ENCODE peak calls at places on chromosomes 11 and 22, in six cellular contexts. S is GM23338, V is astrocyte of the spinal cord, G is stomach, Y is brain microvascular endothelial cell, X is colonic mucosa. N is an unnamed sample.

GRCh38 chr11:77619576-77620198 is 17.9 kb downstream of the CLNS1A start:
- DNase-seq in S (peak), V (peak), G (no peak), Y (no peak), X (peak), N (no peak)

GRCh38 chr11:57370251-57370650 is 10.7 kb downstream of the PRG3 start:
- DNase-seq in S (no peak), V (no peak), G (no peak), Y (peak), X (no peak), N (no peak)

GRCh38 chr11:128686045-128686741 is 7.7 kb upstream of the FLI1 start:
- DNase-seq in S (peak), V (no peak), G (no peak), Y (no peak), X (no peak), N (no peak)

GRCh38 chr11:2884424-2884815 is 1.2 kb downstream of the CDKN1C start:
- DNase-seq in S (no peak), V (peak), G (peak), Y (no peak), X (no peak), N (no peak)

GRCh38 chr11:109939176-109939810 is 153.9 kb upstream of the ZC3H12C start:
- DNase-seq in S (peak), V (peak), G (no peak), Y (peak), X (peak), N (peak)

GRCh38 chr11:106101797-106102196 is 24.3 kb downstream of the AASDHPPT start:
- DNase-seq in S (no peak), V (peak), G (no peak), Y (peak), X (no peak), N (no peak)

GRCh38 chr11:117941163-117941707 is 12.0 kb upstream of the TMPRSS13 start:
- DNase-seq in S (no peak), V (no peak), G (peak), Y (no peak), X (no peak), N (no peak)

GRCh38 chr11:85737738-85738137 is 51.7 kb upstream of the CCDC89 start:
- DNase-seq in S (no peak), V (no peak), G (no peak), Y (no peak), X (peak), N (no peak)

GRCh38 chr11:37411289-37411688 is 813.3 kb upstream of the RAG2 start:
- DNase-seq in S (no peak), V (no peak), G (no peak), Y (no peak), X (no peak), N (no peak)

GRCh38 chr11:71991494-71991893 is 7.2 kb upstream of the IL18BP start:
- DNase-seq in S (no peak), V (no peak), G (no peak), Y (no peak), X (no peak), N (peak)

GRCh38 chr11:71987521-71987920 is 11.2 kb upstream of the IL18BP start:
- DNase-seq in S (no peak), V (no peak), G (no peak), Y (no peak), X (no peak), N (no peak)

GRCh38 chr11:71986131-71986530 is 12.6 kb upstream of the IL18BP start:
- DNase-seq in S (no peak), V (no peak), G (no peak), Y (no peak), X (no peak), N (no peak)

GRCh38 chr11:71990721-71991120 is 8.0 kb upstream of the IL18BP start:
- DNase-seq in S (no peak), V (no peak), G (no peak), Y (no peak), X (no peak), N (no peak)

DNA sequence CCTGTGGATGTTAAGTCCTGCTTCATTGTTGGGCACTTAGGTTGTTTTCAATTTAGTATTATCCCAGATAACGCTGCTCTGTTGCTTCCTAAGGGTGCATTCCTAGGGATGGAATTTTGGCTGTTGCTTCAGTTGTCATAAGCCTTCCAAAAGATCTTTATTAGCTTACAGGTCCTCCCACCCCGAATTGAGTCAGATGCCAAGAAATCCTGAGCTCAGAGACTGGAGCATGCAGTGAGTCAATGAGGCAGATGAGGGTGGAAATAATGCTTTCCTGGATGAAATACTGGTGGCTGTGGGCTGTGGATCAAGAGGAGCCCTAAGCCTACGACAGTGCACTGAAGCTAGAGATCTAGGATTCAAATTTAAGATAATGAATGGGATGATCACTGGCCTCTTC is 10.7 kb upstream of the IL18BP start:
- DNase-seq in S (no peak), V (peak), G (no peak), Y (peak), X (no peak), N (no peak)
- H3K4me3 ChIP-seq in S (no peak), V (no peak), G (no peak), Y (no peak), X (no peak), N (no peak)

DNA sequence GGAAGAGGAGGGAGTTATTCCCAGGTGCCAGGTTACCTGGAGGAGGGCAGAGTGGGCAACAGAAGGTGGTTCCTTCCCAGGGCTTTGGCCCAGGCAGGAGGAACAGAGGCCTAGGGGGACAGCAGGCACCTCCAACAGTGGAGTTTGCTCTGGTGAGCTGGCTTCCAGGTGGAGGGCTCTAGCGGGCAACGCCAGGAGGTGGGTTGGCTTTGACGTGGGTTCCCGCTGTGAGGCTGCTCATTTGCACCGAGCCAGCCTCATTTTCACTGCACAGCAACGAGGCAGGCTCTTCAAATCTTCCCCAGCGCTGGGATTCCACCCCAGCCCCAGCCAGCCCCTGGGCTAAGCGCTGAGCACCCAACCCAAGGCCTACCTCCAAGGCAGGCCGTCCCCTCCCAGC is 8.1 kb downstream of the IGSF9B start:
- DNase-seq in S (no peak), V (no peak), G (no peak), Y (no peak), X (no peak), N (no peak)
- H3K4me3 ChIP-seq in S (peak), V (no peak), G (no peak), Y (no peak), X (no peak), N (no peak)

GRCh38 chr22:23801886-23802377 is 15.2 kb downstream of the SMARCB1 start:
- DNase-seq in S (no peak), V (no peak), G (no peak), Y (no peak), X (no peak), N (no peak)
- H3K4me3 ChIP-seq in S (no peak), V (no peak), G (no peak), Y (no peak), X (no peak), N (no peak)

DNA sequence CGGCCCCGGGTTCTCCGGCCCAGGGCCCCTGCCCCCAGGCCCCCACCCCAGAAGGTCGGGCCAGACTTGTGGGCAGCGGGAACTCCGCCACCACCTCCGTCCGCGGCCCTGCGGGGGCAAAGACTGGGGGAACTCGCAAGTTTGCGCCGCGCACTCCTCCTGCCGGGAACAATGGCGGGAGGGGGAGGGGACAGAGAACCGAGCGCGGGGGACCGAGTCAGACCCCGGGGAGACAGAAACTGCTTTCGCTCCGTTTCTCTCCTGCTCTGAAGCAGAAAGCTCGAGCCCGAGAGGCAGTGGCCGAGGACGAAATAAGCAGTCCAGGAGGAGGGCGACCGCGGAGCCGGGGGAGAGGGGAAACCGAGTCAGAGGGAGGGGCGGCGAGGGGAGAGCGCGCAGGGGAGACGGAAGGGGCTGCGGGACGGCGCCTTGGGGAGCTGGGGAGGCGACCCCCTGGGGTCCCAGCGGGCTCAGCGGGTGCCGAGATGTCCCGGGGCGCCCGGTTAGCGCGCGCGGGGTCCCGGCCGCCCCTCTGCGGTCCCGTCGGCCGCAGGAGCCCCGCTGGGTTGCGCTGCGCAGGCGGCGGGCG is 553 bp downstream of the TP53I11 start:
- DNase-seq in S (no peak), V (no peak), G (peak), Y (no peak), X (peak), N (no peak)
- H3K4me3 ChIP-seq in S (peak), V (peak), G (peak), Y (peak), X (peak), N (no peak)

DNA sequence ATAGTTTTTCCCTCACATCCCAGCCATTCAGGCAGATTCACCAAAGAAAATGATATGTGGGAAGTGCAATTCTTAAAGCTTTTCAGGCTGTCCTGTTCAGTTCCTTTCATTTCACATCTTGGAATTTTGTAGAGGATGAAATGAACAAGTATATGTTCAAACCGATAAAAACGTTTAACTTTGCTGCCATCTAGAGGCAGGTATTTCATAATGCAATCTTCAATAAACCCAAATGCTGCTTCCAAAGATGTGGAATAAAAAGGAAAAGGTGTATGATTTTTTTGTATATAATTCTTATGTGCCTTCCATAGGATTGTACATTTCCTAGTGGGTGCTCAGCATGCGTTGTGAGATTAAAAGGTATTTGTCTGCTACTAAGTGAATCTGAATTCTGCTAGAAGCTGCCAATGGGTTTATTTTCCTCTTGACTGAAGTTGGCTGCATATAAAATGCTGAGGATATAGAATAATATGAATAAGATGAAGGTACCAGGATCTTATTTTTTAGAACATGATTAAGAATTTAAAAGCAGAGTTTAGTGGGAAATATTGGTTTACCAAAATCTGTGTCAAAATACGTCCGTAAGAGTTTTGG is 199.3 kb downstream of the PGR start:
- DNase-seq in S (peak), V (peak), G (no peak), Y (peak), X (no peak), N (no peak)
- H3K4me3 ChIP-seq in S (no peak), V (no peak), G (no peak), Y (peak), X (no peak), N (no peak)

GRCh38 chr22:35894464-35894878 is 134.2 kb downstream of the RBFOX2 start:
- DNase-seq in S (no peak), V (peak), G (no peak), Y (no peak), X (no peak), N (no peak)
- H3K4me3 ChIP-seq in S (no peak), V (peak), G (peak), Y (no peak), X (no peak), N (no peak)

GRCh38 chr11:12411806-12412727 is 34.7 kb downstream of the PARVA start:
- DNase-seq in S (peak), V (peak), G (peak), Y (peak), X (peak), N (no peak)
- H3K4me3 ChIP-seq in S (no peak), V (no peak), G (no peak), Y (no peak), X (no peak), N (no peak)

N was measured in GM12864.